ENCODE peak calls at places on chromosomes 13 and 19, in four cellular contexts. B is mesendoderm, P is IMR-90, A is H9. R is an unnamed sample.

GRCh38 chr19:35154535-35155406 is at the start of gene FXYD5:
- DNase-seq in B (peak; percentile 94), A (peak; percentile 69), P (peak; percentile 80), R (no peak)

GRCh38 chr19:22052644-22053013 is 345 bp downstream of the ZNF257 start:
- DNase-seq in A (no peak), B (no peak), P (no peak), R (no peak)

GRCh38 chr19:33000510-33000909 is 28.5 kb downstream of the FAAP24 start:
- DNase-seq in A (no peak), B (no peak), P (no peak), R (no peak)

GRCh38 chr19:32862173-32862572 is 7.4 kb downstream of the SLC7A9 start:
- DNase-seq in B (no peak), A (no peak), P (no peak), R (no peak)

GRCh38 chr19:29454109-29454508 is 71.7 kb upstream of the VSTM2B start:
- DNase-seq in A (no peak), B (no peak), P (no peak), R (no peak)

GRCh38 chr19:35901854-35902661 is at the start of gene HCST:
- DNase-seq in P (peak; percentile 22), A (no peak), B (no peak), R (no peak)

GRCh38 chr13:50106559-50106958 is 91.3 kb downstream of the KCNRG start:
- DNase-seq in B (no peak), P (no peak), A (no peak), R (no peak)

GRCh38 chr13:97322740-97323342 is 100.7 kb downstream of the MBNL2 start:
- DNase-seq in P (peak; percentile 78), A (no peak), B (no peak), R (no peak)

GRCh38 chr19:38252935-38253691 is 3.1 kb downstream of the PPP1R14A start:
- DNase-seq in P (no peak), B (no peak), A (no peak), R (no peak)

GRCh38 chr13:102651392-102651791 is 43.5 kb downstream of the METTL21C start:
- DNase-seq in P (peak; percentile 61), A (no peak), B (no peak), R (no peak)

GRCh38 chr19:34838753-34839431 is 65.9 kb upstream of the ZNF599 start:
- DNase-seq in A (peak; percentile 83), B (peak; percentile 79), P (no peak), R (peak; percentile 18)

GRCh38 chr13:44218501-44219240 is 155.0 kb upstream of the SERP2 start:
- DNase-seq in P (no peak), A (no peak), B (no peak), R (no peak)

GRCh38 chr19:19259741-19260140 is 13.4 kb downstream of the TM6SF2 start:
- DNase-seq in B (peak; percentile 84), A (peak; percentile 89), P (peak; percentile 11), R (no peak)

GRCh38 chr19:18112989-18113478 is 15.5 kb downstream of the MAST3 start:
- DNase-seq in P (peak; percentile 71), B (peak; percentile 89), A (peak; percentile 87), R (peak; percentile 77)

GRCh38 chr19:50702870-50703829 is 16.5 kb downstream of the SHANK1 start:
- DNase-seq in A (no peak), B (no peak), P (peak; percentile 50), R (no peak)

GRCh38 chr13:81116461-81117282 is 775.7 kb upstream of the SPRY2 start:
- DNase-seq in B (no peak), P (no peak), A (no peak), R (no peak)

GRCh38 chr19:41887711-41888382 is 4.9 kb downstream of the ARHGEF1 start:
- DNase-seq in P (peak; percentile 64), B (peak; percentile 96), A (peak; percentile 92), R (no peak)

GRCh38 chr19:15323496-15324235 is 8.7 kb downstream of the BRD4 start:
- DNase-seq in B (peak; percentile 44), A (no peak), P (peak; percentile 53), R (no peak)

GRCh38 chr19:34141036-34141435 is 31.3 kb upstream of the LSM14A start:
- DNase-seq in A (no peak), P (no peak), B (no peak), R (no peak)

GRCh38 chr19:45141203-45141900 is 19.4 kb downstream of the NKPD1 start:
- DNase-seq in A (no peak), B (no peak), P (no peak), R (no peak)

GRCh38 chr19:28358604-28359003 is 854.3 kb downstream of the UQCRFS1 start:
- DNase-seq in B (peak; percentile 30), P (no peak), A (no peak), R (no peak)

GRCh38 chr13:103663996-103664395 is 597.8 kb upstream of the SLC10A2 start:
- DNase-seq in B (no peak), P (no peak), A (no peak), R (no peak)

GRCh38 chr13:99265823-99266426 is 7.7 kb upstream of the GPR18 start:
- DNase-seq in A (no peak), B (peak; percentile 57), P (peak; percentile 63), R (no peak)

GRCh38 chr13:22487932-22488331 is 692.8 kb upstream of the SGCG start:
- DNase-seq in A (no peak), B (no peak), P (no peak), R (no peak)

GRCh38 chr19:4851551-4852290 is 15.7 kb downstream of the PLIN3 start:
- DNase-seq in B (peak; percentile 77), P (peak; percentile 42), A (peak; percentile 89), R (peak; percentile 59)

GRCh38 chr19:31270897-31271568 is 78.2 kb downstream of the TSHZ3 start:
- DNase-seq in B (no peak), P (peak; percentile 58), A (no peak), R (no peak)

GRCh38 chr19:2495130-2495641 is 19.3 kb downstream of the GADD45B start:
- DNase-seq in P (peak; percentile 40), B (no peak), A (no peak), R (no peak)

GRCh38 chr19:2495651-2496316 is 19.9 kb downstream of the GADD45B start:
- DNase-seq in B (no peak), P (no peak), A (no peak), R (no peak)

GRCh38 chr19:2494084-2494446 is 18.1 kb downstream of the GADD45B start:
- DNase-seq in P (peak; percentile 65), B (no peak), A (no peak), R (no peak)

GRCh38 chr19:2492870-2493269 is 16.9 kb downstream of the GADD45B start:
- DNase-seq in P (no peak), B (no peak), A (no peak), R (no peak)

DNA sequence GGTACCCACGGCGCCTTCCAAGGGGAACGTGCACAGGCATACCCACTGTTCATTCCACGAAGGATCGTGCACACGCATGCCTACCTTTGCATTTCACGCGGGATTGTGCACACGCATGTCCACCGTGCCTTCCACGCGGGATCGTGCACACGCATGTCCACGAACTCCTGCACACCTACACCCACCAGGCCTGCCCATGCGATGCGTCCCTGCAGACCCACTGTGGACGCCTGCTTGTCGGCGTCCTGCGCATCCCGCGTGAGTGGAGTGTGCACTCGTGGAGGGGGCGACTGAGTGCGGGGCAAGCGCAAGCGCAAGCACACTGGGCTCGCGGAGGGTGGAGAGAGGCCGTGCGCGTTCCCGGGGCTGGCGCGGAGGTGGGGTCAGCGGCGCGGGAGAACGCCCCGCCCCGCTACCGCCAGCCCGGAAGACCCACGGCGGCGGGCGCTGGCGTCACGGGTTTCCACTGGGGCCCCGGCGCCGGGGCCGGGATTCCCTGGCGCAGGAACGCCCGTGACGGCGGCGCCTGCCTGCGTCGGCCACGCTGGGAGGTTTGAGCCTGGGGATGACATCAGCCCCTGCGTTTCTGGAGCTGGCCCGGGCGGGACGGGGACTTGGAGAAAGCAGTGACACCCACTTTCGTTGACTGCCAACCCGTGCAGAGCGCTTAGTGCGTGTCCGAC is 18.7 kb downstream of the GADD45B start:
- DNase-seq in A (no peak), P (peak; percentile 79), B (peak; percentile 67), R (no peak)
- H2BK5ac ChIP-seq in A (no peak overlapping the region), P (peak overlapping the region; percentile 58), B (no peak overlapping the region), R (no peak overlapping the region)

GRCh38 chr19:2577722-2578335 is 101.9 kb downstream of the GADD45B start:
- DNase-seq in P (no peak), B (no peak), A (no peak), R (no peak)

GRCh38 chr19:2573916-2574315 is 98.0 kb downstream of the GADD45B start:
- DNase-seq in A (no peak), P (no peak), B (no peak), R (no peak)

GRCh38 chr19:2574971-2575630 is 99.2 kb downstream of the GADD45B start:
- DNase-seq in B (no peak), P (no peak), A (no peak), R (no peak)

GRCh38 chr19:2574478-2574931 is 98.6 kb downstream of the GADD45B start:
- DNase-seq in A (no peak), P (no peak), B (no peak), R (no peak)

GRCh38 chr19:2575734-2576481 is 100.0 kb downstream of the GADD45B start:
- DNase-seq in P (peak; percentile 69), B (no peak), A (no peak), R (no peak)
- H2BK5ac ChIP-seq in P (peak overlapping the region; percentile 84), B (no peak overlapping the region), A (no peak overlapping the region), R (no peak overlapping the region)

DNA sequence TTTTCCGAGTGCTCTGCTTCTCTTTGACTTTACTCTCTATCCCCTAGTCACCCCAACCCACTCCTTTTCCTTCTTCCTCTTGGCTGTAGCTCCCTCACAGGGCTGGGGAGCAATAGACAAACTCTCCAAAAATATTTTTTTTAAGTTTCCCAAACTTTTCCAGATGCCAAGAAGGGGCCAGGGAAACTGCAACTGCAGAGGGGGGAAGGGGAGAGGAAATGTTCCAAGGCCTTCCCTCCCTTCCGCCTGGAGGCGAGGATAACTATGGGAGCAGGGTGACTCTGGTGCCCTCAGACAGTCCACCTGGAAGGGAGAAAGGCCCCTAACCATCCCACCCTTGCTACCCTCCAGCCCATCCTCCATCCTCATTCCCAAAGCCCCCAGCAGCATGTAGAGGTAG is 49.4 kb downstream of the LYL1 start:
- DNase-seq in A (no peak), B (no peak), P (no peak), R (no peak)
- H2BK5ac ChIP-seq in A (no peak overlapping the region), B (no peak overlapping the region), P (peak overlapping the region; percentile 100), R (no peak overlapping the region)

GRCh38 chr13:89515948-89516347 is 1831.5 kb upstream of the MIR17HG start:
- DNase-seq in A (no peak), P (no peak), B (no peak), R (no peak)

GRCh38 chr13:89520468-89520867 is 1827.0 kb upstream of the MIR17HG start:
- DNase-seq in A (no peak), P (no peak), B (no peak), R (no peak)

GRCh38 chr13:89518289-89519077 is 1829.0 kb upstream of the MIR17HG start:
- DNase-seq in B (no peak), A (no peak), P (no peak), R (no peak)

DNA sequence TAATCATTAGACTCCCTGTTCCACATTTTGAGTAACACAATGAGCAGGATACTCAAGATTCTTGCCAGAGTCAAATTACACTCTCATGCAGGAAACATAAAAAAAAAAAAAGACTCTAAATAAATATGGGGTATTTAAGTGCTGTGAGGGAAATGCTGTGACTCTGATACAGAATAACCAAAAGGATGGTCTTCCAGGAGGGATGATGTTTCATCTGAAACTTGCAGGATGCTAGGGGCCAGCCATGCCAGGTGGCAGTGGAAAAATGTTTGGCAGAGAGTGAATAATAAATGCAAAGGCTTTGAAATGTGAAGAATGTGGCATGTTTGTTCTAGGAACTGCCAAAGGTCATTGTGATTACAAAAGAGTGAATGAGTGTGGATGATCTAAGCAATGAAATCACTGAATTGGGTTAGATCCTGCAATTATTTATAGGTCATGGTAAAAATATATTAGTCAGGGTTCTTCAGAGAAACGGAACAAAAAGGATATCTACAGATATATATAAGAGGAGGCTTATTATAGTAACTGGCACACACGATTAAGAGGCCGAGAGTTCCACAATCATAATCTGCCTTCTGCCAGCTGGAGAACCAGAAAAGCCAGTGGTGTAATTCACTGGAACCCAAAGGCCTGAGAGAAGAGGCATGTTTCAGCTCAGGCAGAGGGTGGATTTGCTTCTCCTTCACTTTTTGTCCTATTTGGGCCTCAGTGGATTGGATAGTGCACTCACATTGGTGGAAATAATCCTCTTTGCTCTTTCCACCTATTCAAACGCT is 1832.8 kb upstream of the MIR17HG start:
- DNase-seq in P (peak; percentile 8), B (peak; percentile 71), A (no peak), R (peak; percentile 53)
- H2BK5ac ChIP-seq in P (no peak overlapping the region), B (no peak overlapping the region), A (no peak overlapping the region), R (no peak overlapping the region)

R was measured in neuronal stem cell.